ENCODE peak calls at places on chromosomes 2 and 18, in seven cellular contexts. One of them, this sample, is unnamed.
A peak's percentile ranks its signal among the peaks of the same experiment; 100 is the strongest.

GRCh38 chr2:40364143-40364903 is 87.6 kb downstream of the SLC8A1 start:
- DNase-seq in RWPE1: no peak
- DNase-seq in esophagus squamous epithelium: no peak
- DNase-seq in adrenal gland: no peak
- DNase-seq in H9: no peak
- DNase-seq in pancreas: no peak
- DNase-seq in GM13977: no peak
- DNase-seq in this sample: no peak

GRCh38 chr18:62164296-62164695 is 22.6 kb downstream of the PIGN start:
- DNase-seq in RWPE1: no peak
- DNase-seq in pancreas: no peak
- DNase-seq in adrenal gland: no peak
- DNase-seq in esophagus squamous epithelium: no peak
- DNase-seq in GM13977: no peak
- DNase-seq in H9: no peak
- DNase-seq in this sample: no peak

GRCh38 chr2:61690078-61690477 is 151.9 kb upstream of the XPO1 start:
- DNase-seq in GM13977: no peak
- DNase-seq in H9: no peak
- DNase-seq in adrenal gland: no peak
- DNase-seq in esophagus squamous epithelium: no peak
- DNase-seq in pancreas: no peak
- DNase-seq in RWPE1: no peak
- DNase-seq in this sample: no peak

GRCh38 chr2:157830696-157831570 is 45.2 kb downstream of the ACVR1 start:
- DNase-seq in adrenal gland: peak; percentile 59
- DNase-seq in esophagus squamous epithelium: no peak
- DNase-seq in pancreas: no peak
- DNase-seq in RWPE1: peak; percentile 81
- DNase-seq in GM13977: no peak
- DNase-seq in H9: no peak
- DNase-seq in this sample: no peak

GRCh38 chr2:16180631-16181030 is 240.3 kb downstream of the MYCN start:
- DNase-seq in RWPE1: no peak
- DNase-seq in H9: no peak
- DNase-seq in esophagus squamous epithelium: no peak
- DNase-seq in adrenal gland: no peak
- DNase-seq in GM13977: no peak
- DNase-seq in pancreas: no peak
- DNase-seq in this sample: no peak

GRCh38 chr18:515156-515815 is 14.8 kb upstream of the COLEC12 start:
- DNase-seq in RWPE1: no peak
- DNase-seq in adrenal gland: no peak
- DNase-seq in H9: no peak
- DNase-seq in esophagus squamous epithelium: no peak
- DNase-seq in GM13977: no peak
- DNase-seq in pancreas: no peak
- DNase-seq in this sample: no peak

GRCh38 chr2:173571021-173571821 is 216.5 kb downstream of the CDCA7 start:
- DNase-seq in GM13977: peak; percentile 5
- DNase-seq in RWPE1: no peak
- DNase-seq in esophagus squamous epithelium: no peak
- DNase-seq in pancreas: no peak
- DNase-seq in H9: no peak
- DNase-seq in adrenal gland: peak; percentile 11
- DNase-seq in this sample: peak; percentile 62

GRCh38 chr18:50297621-50298442 is 10.3 kb upstream of the CXXC1 start:
- DNase-seq in H9: peak; percentile 85
- DNase-seq in RWPE1: no peak
- DNase-seq in GM13977: peak; percentile 91
- DNase-seq in pancreas: peak; percentile 78
- DNase-seq in adrenal gland: peak; percentile 88
- DNase-seq in esophagus squamous epithelium: peak; percentile 32
- DNase-seq in this sample: peak; percentile 19

GRCh38 chr2:183035954-183036669 is 2.1 kb downstream of the NCKAP1 start:
- DNase-seq in GM13977: peak; percentile 61
- DNase-seq in H9: no peak
- DNase-seq in esophagus squamous epithelium: no peak
- DNase-seq in RWPE1: no peak
- DNase-seq in adrenal gland: no peak
- DNase-seq in pancreas: no peak
- DNase-seq in this sample: no peak

GRCh38 chr2:24702800-24703199 is 90.4 kb downstream of the PTRHD1 start:
- DNase-seq in H9: no peak
- DNase-seq in esophagus squamous epithelium: no peak
- DNase-seq in GM13977: no peak
- DNase-seq in RWPE1: peak; percentile 65
- DNase-seq in pancreas: no peak
- DNase-seq in adrenal gland: no peak
- DNase-seq in this sample: peak; percentile 65

GRCh38 chr2:70303186-70303585 is 1.3 kb upstream of the FAM136A start:
- DNase-seq in H9: no peak
- DNase-seq in adrenal gland: no peak
- DNase-seq in esophagus squamous epithelium: no peak
- DNase-seq in RWPE1: no peak
- DNase-seq in GM13977: no peak
- DNase-seq in pancreas: no peak
- DNase-seq in this sample: no peak

GRCh38 chr2:18829331-18829902 is 240.0 kb upstream of the NT5C1B start:
- DNase-seq in pancreas: no peak
- DNase-seq in esophagus squamous epithelium: no peak
- DNase-seq in RWPE1: peak; percentile 20
- DNase-seq in H9: no peak
- DNase-seq in adrenal gland: peak; percentile 38
- DNase-seq in GM13977: no peak
- DNase-seq in this sample: peak; percentile 43

GRCh38 chr2:46814160-46814559 is 101.4 kb downstream of the MCFD2 start:
- DNase-seq in adrenal gland: peak; percentile 68
- DNase-seq in RWPE1: no peak
- DNase-seq in pancreas: no peak
- DNase-seq in esophagus squamous epithelium: no peak
- DNase-seq in GM13977: no peak
- DNase-seq in H9: no peak
- DNase-seq in this sample: peak; percentile 98

GRCh38 chr2:102657770-102658169 is 38.4 kb downstream of the SLC9A2 start:
- DNase-seq in adrenal gland: no peak
- DNase-seq in RWPE1: no peak
- DNase-seq in H9: no peak
- DNase-seq in GM13977: peak; percentile 23
- DNase-seq in esophagus squamous epithelium: no peak
- DNase-seq in pancreas: no peak
- DNase-seq in this sample: no peak

GRCh38 chr2:4715065-4715464 is 977.1 kb upstream of the SOX11 start:
- DNase-seq in GM13977: no peak
- DNase-seq in H9: no peak
- DNase-seq in adrenal gland: no peak
- DNase-seq in esophagus squamous epithelium: no peak
- DNase-seq in pancreas: no peak
- DNase-seq in RWPE1: no peak
- DNase-seq in this sample: no peak

GRCh38 chr18:40414155-40414754 is 1540.8 kb upstream of the PIK3C3 start:
- DNase-seq in adrenal gland: no peak
- DNase-seq in esophagus squamous epithelium: no peak
- DNase-seq in H9: no peak
- DNase-seq in RWPE1: no peak
- DNase-seq in pancreas: no peak
- DNase-seq in GM13977: no peak
- DNase-seq in this sample: no peak

DNA sequence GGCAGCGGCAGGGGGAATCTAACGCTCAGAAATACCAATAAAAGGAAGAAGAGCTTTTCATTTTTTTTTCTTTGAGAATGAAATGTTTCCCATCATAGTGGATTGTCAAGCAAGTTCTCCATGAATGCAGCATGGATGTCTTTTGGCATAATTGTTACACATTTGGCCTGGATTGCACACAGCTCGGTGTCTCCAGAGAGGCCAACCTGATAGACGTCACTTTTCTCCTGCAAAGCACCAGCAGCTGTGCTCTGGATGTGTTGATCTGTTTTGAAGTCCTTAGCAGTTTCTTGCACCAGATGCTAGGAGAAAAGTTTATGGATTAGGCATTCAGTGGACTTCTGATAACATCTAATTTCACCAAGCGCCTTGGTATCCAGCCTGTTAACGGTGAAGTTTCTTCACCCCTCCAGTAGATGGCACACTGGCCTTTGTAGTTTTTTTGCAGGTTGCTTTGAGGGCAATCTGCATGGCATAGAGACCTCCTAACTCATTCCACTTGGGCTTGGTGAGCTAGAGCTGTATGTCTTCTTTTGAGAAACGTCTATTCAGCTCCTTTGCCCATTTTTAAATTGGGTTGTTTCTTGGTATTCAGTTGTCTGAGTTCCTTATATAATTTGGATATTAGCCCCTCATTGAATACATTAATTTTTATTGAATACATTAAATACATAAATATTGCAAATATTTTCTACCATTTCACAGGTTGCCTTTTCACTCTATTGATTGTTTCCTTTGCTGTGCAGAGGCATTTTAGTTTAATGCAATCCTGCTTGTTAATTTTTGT is 59.7 kb downstream of the PTH2R start:
- DNase-seq in GM13977: peak; percentile 34
- DNase-seq in esophagus squamous epithelium: no peak
- DNase-seq in RWPE1: peak; percentile 19
- DNase-seq in adrenal gland: peak; percentile 10
- DNase-seq in pancreas: no peak
- DNase-seq in H9: peak; percentile 64
- DNase-seq in this sample: peak; percentile 72
- TF ChIP-seq CTCF in GM13977: peak; percentile 73
- TF ChIP-seq CTCF in esophagus squamous epithelium: peak; percentile 64
- TF ChIP-seq CTCF in RWPE1: peak; percentile 54
- TF ChIP-seq CTCF in adrenal gland: peak; percentile 34
- TF ChIP-seq CTCF in pancreas: peak; percentile 24
- TF ChIP-seq CTCF in H9: peak; percentile 87
- TF ChIP-seq CTCF in this sample: peak; percentile 52

GRCh38 chr2:237432484-237433092 is 18.6 kb upstream of the COL6A3 start:
- DNase-seq in pancreas: no peak
- DNase-seq in GM13977: no peak
- DNase-seq in esophagus squamous epithelium: no peak
- DNase-seq in RWPE1: peak; percentile 69
- DNase-seq in adrenal gland: no peak
- DNase-seq in H9: peak; percentile 56
- DNase-seq in this sample: no peak
- TF ChIP-seq CTCF in pancreas: no peak
- TF ChIP-seq CTCF in GM13977: no peak
- TF ChIP-seq CTCF in esophagus squamous epithelium: no peak
- TF ChIP-seq CTCF in RWPE1: no peak
- TF ChIP-seq CTCF in adrenal gland: no peak
- TF ChIP-seq CTCF in H9: no peak
- TF ChIP-seq CTCF in this sample: peak; percentile 27

DNA sequence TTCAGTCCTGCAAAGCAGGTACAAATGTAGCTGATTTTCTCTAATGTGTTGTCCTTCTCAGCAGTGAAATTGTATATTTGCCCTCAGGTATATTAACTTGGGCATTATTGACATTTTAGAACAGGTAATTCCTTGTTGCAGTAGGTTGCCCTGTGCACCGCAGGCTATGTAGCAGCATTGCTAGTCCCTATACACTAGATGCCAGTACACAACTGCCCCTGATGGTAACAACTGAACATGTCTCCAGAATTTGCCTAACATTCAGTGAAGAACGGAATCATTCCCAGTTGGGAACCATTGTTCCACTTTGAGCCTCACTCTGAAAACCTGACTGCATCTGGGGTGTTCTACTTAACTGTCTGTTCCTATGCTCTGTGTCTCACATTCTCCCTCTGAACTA is 23.1 kb upstream of the TFPI start:
- DNase-seq in adrenal gland: no peak
- DNase-seq in esophagus squamous epithelium: no peak
- DNase-seq in pancreas: no peak
- DNase-seq in RWPE1: no peak
- DNase-seq in GM13977: no peak
- DNase-seq in H9: no peak
- DNase-seq in this sample: peak; percentile 17
- TF ChIP-seq CTCF in adrenal gland: no peak
- TF ChIP-seq CTCF in esophagus squamous epithelium: no peak
- TF ChIP-seq CTCF in pancreas: no peak
- TF ChIP-seq CTCF in RWPE1: no peak
- TF ChIP-seq CTCF in GM13977: no peak
- TF ChIP-seq CTCF in H9: peak; percentile 45
- TF ChIP-seq CTCF in this sample: peak; percentile 17

GRCh38 chr18:12430137-12430990 is 22.6 kb downstream of the PRELID3A start:
- DNase-seq in adrenal gland: no peak
- DNase-seq in H9: no peak
- DNase-seq in pancreas: no peak
- DNase-seq in RWPE1: no peak
- DNase-seq in esophagus squamous epithelium: no peak
- DNase-seq in GM13977: no peak
- DNase-seq in this sample: no peak

GRCh38 chr18:12432196-12432595 is 24.5 kb downstream of the PRELID3A start:
- DNase-seq in H9: no peak
- DNase-seq in GM13977: no peak
- DNase-seq in RWPE1: no peak
- DNase-seq in pancreas: no peak
- DNase-seq in adrenal gland: no peak
- DNase-seq in esophagus squamous epithelium: no peak
- DNase-seq in this sample: no peak

GRCh38 chr18:12432881-12433280 is 25.2 kb downstream of the PRELID3A start:
- DNase-seq in adrenal gland: no peak
- DNase-seq in RWPE1: no peak
- DNase-seq in H9: no peak
- DNase-seq in pancreas: no peak
- DNase-seq in esophagus squamous epithelium: no peak
- DNase-seq in GM13977: no peak
- DNase-seq in this sample: no peak

GRCh38 chr18:12429556-12429955 is 21.8 kb downstream of the PRELID3A start:
- DNase-seq in esophagus squamous epithelium: no peak
- DNase-seq in GM13977: no peak
- DNase-seq in adrenal gland: no peak
- DNase-seq in RWPE1: no peak
- DNase-seq in pancreas: no peak
- DNase-seq in H9: no peak
- DNase-seq in this sample: no peak

DNA sequence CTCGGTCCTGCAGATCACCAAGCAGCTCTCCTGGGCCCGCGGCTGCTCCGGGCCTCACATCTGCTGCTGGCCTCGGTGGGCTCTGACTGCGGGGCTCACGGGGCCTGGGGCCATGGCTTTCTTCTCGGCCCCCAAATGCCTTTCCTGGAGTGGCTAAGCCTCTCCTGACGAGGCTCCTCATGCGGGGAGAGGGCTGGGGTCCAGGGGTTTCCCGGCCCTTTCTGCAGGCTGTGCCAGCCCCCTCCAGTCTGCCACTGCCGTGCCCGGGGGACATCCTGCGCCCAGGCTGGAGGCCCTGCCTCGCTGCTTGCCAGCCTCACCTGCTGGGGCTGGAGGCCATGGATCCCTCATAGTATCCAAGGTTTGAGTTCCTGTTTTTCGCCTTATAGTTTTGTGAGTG is 23.8 kb downstream of the PRELID3A start:
- DNase-seq in RWPE1: no peak
- DNase-seq in pancreas: no peak
- DNase-seq in adrenal gland: no peak
- DNase-seq in H9: no peak
- DNase-seq in GM13977: no peak
- DNase-seq in esophagus squamous epithelium: no peak
- DNase-seq in this sample: no peak
- TF ChIP-seq CTCF in RWPE1: no peak
- TF ChIP-seq CTCF in pancreas: no peak
- TF ChIP-seq CTCF in adrenal gland: no peak
- TF ChIP-seq CTCF in H9: no peak
- TF ChIP-seq CTCF in GM13977: no peak
- TF ChIP-seq CTCF in esophagus squamous epithelium: no peak
- TF ChIP-seq CTCF in this sample: no peak

GRCh38 chr18:47519706-47520105 is 268.2 kb upstream of the SKOR2 start:
- DNase-seq in adrenal gland: no peak
- DNase-seq in H9: no peak
- DNase-seq in esophagus squamous epithelium: no peak
- DNase-seq in GM13977: no peak
- DNase-seq in RWPE1: no peak
- DNase-seq in pancreas: no peak
- DNase-seq in this sample: no peak
- TF ChIP-seq CTCF in adrenal gland: no peak
- TF ChIP-seq CTCF in H9: no peak
- TF ChIP-seq CTCF in esophagus squamous epithelium: no peak
- TF ChIP-seq CTCF in GM13977: no peak
- TF ChIP-seq CTCF in RWPE1: no peak
- TF ChIP-seq CTCF in pancreas: no peak
- TF ChIP-seq CTCF in this sample: no peak

This sample was measured in cardiac muscle cell.